ENCODE peak calls at places on chromosomes 16 and 17, in ten cellular contexts. One of them, this sample, is unnamed.
A peak's percentile ranks its signal among the peaks of the same experiment; 100 is the strongest.

GRCh38 chr16:15775209-15775608 is 81.6 kb downstream of the MYH11 start:
- DNase-seq in esophagus squamous epithelium: no peak
- DNase-seq in OCI-LY7: peak; percentile 26
- DNase-seq in substantia nigra: no peak
- DNase-seq in right atrium auricular region: no peak
- DNase-seq in hepatic stellate cell: no peak
- DNase-seq in midbrain: no peak
- DNase-seq in kidney tubule cell: no peak
- DNase-seq in activated T-helper 9 cell treated with anti-CD3 and anti-CD28 coated beads, Interleukin-2, amount 50 U/mL, for 16 hours: no peak
- DNase-seq in NCI-H2171 treated with DMSO at 0.1 percent for 48 hours: peak; percentile 13
- DNase-seq in this sample: no peak

GRCh38 chr16:12260647-12261262 is 284.2 kb downstream of the SNX29 start:
- DNase-seq in esophagus squamous epithelium: no peak
- DNase-seq in OCI-LY7: peak; percentile 77
- DNase-seq in substantia nigra: no peak
- DNase-seq in right atrium auricular region: no peak
- DNase-seq in hepatic stellate cell: peak; percentile 47
- DNase-seq in midbrain: no peak
- DNase-seq in kidney tubule cell: no peak
- DNase-seq in activated T-helper 9 cell treated with anti-CD3 and anti-CD28 coated beads, Interleukin-2, amount 50 U/mL, for 16 hours: no peak
- DNase-seq in NCI-H2171 treated with DMSO at 0.1 percent for 48 hours: no peak
- DNase-seq in this sample: no peak

GRCh38 chr16:16797239-16797638 is 418.3 kb downstream of the NPIPA7 start:
- DNase-seq in esophagus squamous epithelium: no peak
- DNase-seq in OCI-LY7: peak; percentile 4
- DNase-seq in substantia nigra: no peak
- DNase-seq in right atrium auricular region: no peak
- DNase-seq in hepatic stellate cell: no peak
- DNase-seq in midbrain: no peak
- DNase-seq in kidney tubule cell: no peak
- DNase-seq in activated T-helper 9 cell treated with anti-CD3 and anti-CD28 coated beads, Interleukin-2, amount 50 U/mL, for 16 hours: no peak
- DNase-seq in NCI-H2171 treated with DMSO at 0.1 percent for 48 hours: no peak
- DNase-seq in this sample: no peak

GRCh38 chr17:57092779-57093178 is 7.7 kb downstream of the AKAP1 start:
- DNase-seq in esophagus squamous epithelium: no peak
- DNase-seq in OCI-LY7: no peak
- DNase-seq in substantia nigra: no peak
- DNase-seq in right atrium auricular region: no peak
- DNase-seq in hepatic stellate cell: no peak
- DNase-seq in midbrain: peak; percentile 25
- DNase-seq in kidney tubule cell: no peak
- DNase-seq in activated T-helper 9 cell treated with anti-CD3 and anti-CD28 coated beads, Interleukin-2, amount 50 U/mL, for 16 hours: no peak
- DNase-seq in NCI-H2171 treated with DMSO at 0.1 percent for 48 hours: no peak
- DNase-seq in this sample: no peak

GRCh38 chr17:65864409-65864808 is 303.0 kb upstream of the AXIN2 start:
- DNase-seq in esophagus squamous epithelium: no peak
- DNase-seq in OCI-LY7: no peak
- DNase-seq in substantia nigra: no peak
- DNase-seq in right atrium auricular region: no peak
- DNase-seq in hepatic stellate cell: no peak
- DNase-seq in midbrain: no peak
- DNase-seq in kidney tubule cell: no peak
- DNase-seq in activated T-helper 9 cell treated with anti-CD3 and anti-CD28 coated beads, Interleukin-2, amount 50 U/mL, for 16 hours: no peak
- DNase-seq in NCI-H2171 treated with DMSO at 0.1 percent for 48 hours: no peak
- DNase-seq in this sample: no peak

GRCh38 chr17:28574536-28574935 is 2.2 kb downstream of the ALDOC start:
- DNase-seq in esophagus squamous epithelium: no peak
- DNase-seq in OCI-LY7: no peak
- DNase-seq in substantia nigra: no peak
- DNase-seq in right atrium auricular region: no peak
- DNase-seq in hepatic stellate cell: no peak
- DNase-seq in midbrain: no peak
- DNase-seq in kidney tubule cell: no peak
- DNase-seq in activated T-helper 9 cell treated with anti-CD3 and anti-CD28 coated beads, Interleukin-2, amount 50 U/mL, for 16 hours: no peak
- DNase-seq in NCI-H2171 treated with DMSO at 0.1 percent for 48 hours: no peak
- DNase-seq in this sample: peak; percentile 40

GRCh38 chr16:2009302-2009711 is 314 bp downstream of the ZNF598 start:
- DNase-seq in esophagus squamous epithelium: no peak
- DNase-seq in OCI-LY7: peak; percentile 45
- DNase-seq in substantia nigra: no peak
- DNase-seq in right atrium auricular region: no peak
- DNase-seq in hepatic stellate cell: no peak
- DNase-seq in midbrain: no peak
- DNase-seq in kidney tubule cell: no peak
- DNase-seq in activated T-helper 9 cell treated with anti-CD3 and anti-CD28 coated beads, Interleukin-2, amount 50 U/mL, for 16 hours: no peak
- DNase-seq in NCI-H2171 treated with DMSO at 0.1 percent for 48 hours: no peak
- DNase-seq in this sample: no peak

GRCh38 chr16:23922406-23922805 is 86.6 kb downstream of the PRKCB start:
- DNase-seq in esophagus squamous epithelium: no peak
- DNase-seq in OCI-LY7: no peak
- DNase-seq in substantia nigra: no peak
- DNase-seq in right atrium auricular region: no peak
- DNase-seq in hepatic stellate cell: no peak
- DNase-seq in midbrain: no peak
- DNase-seq in kidney tubule cell: no peak
- DNase-seq in activated T-helper 9 cell treated with anti-CD3 and anti-CD28 coated beads, Interleukin-2, amount 50 U/mL, for 16 hours: no peak
- DNase-seq in NCI-H2171 treated with DMSO at 0.1 percent for 48 hours: no peak
- DNase-seq in this sample: no peak

GRCh38 chr17:58643147-58643546 is 48.7 kb downstream of the TEX14 start:
- DNase-seq in esophagus squamous epithelium: no peak
- DNase-seq in OCI-LY7: no peak
- DNase-seq in substantia nigra: no peak
- DNase-seq in right atrium auricular region: no peak
- DNase-seq in hepatic stellate cell: peak; percentile 70
- DNase-seq in midbrain: no peak
- DNase-seq in kidney tubule cell: peak; percentile 84
- DNase-seq in activated T-helper 9 cell treated with anti-CD3 and anti-CD28 coated beads, Interleukin-2, amount 50 U/mL, for 16 hours: no peak
- DNase-seq in NCI-H2171 treated with DMSO at 0.1 percent for 48 hours: no peak
- DNase-seq in this sample: no peak

GRCh38 chr16:84699147-84699711 is 571 bp upstream of the USP10 start:
- DNase-seq in esophagus squamous epithelium: no peak
- DNase-seq in OCI-LY7: no peak
- DNase-seq in substantia nigra: no peak
- DNase-seq in right atrium auricular region: no peak
- DNase-seq in hepatic stellate cell: no peak
- DNase-seq in midbrain: no peak
- DNase-seq in kidney tubule cell: peak; percentile 33
- DNase-seq in activated T-helper 9 cell treated with anti-CD3 and anti-CD28 coated beads, Interleukin-2, amount 50 U/mL, for 16 hours: no peak
- DNase-seq in NCI-H2171 treated with DMSO at 0.1 percent for 48 hours: no peak
- DNase-seq in this sample: no peak

GRCh38 chr17:49401971-49402491 is 12.7 kb downstream of the PHB1 start:
- DNase-seq in esophagus squamous epithelium: no peak
- DNase-seq in OCI-LY7: no peak
- DNase-seq in substantia nigra: no peak
- DNase-seq in right atrium auricular region: no peak
- DNase-seq in hepatic stellate cell: no peak
- DNase-seq in midbrain: peak; percentile 64
- DNase-seq in kidney tubule cell: no peak
- DNase-seq in activated T-helper 9 cell treated with anti-CD3 and anti-CD28 coated beads, Interleukin-2, amount 50 U/mL, for 16 hours: no peak
- DNase-seq in NCI-H2171 treated with DMSO at 0.1 percent for 48 hours: peak; percentile 80
- DNase-seq in this sample: no peak

GRCh38 chr17:48646183-48647102 is 20.3 kb upstream of the HOXB9 start:
- DNase-seq in esophagus squamous epithelium: no peak
- DNase-seq in OCI-LY7: no peak
- DNase-seq in substantia nigra: no peak
- DNase-seq in right atrium auricular region: no peak
- DNase-seq in hepatic stellate cell: peak; percentile 16
- DNase-seq in midbrain: no peak
- DNase-seq in kidney tubule cell: peak; percentile 81
- DNase-seq in activated T-helper 9 cell treated with anti-CD3 and anti-CD28 coated beads, Interleukin-2, amount 50 U/mL, for 16 hours: no peak
- DNase-seq in NCI-H2171 treated with DMSO at 0.1 percent for 48 hours: no peak
- DNase-seq in this sample: no peak

GRCh38 chr17:41871789-41872188 is 6.6 kb upstream of the KLHL11 start:
- DNase-seq in esophagus squamous epithelium: no peak
- DNase-seq in OCI-LY7: no peak
- DNase-seq in substantia nigra: no peak
- DNase-seq in right atrium auricular region: no peak
- DNase-seq in hepatic stellate cell: no peak
- DNase-seq in midbrain: no peak
- DNase-seq in kidney tubule cell: no peak
- DNase-seq in activated T-helper 9 cell treated with anti-CD3 and anti-CD28 coated beads, Interleukin-2, amount 50 U/mL, for 16 hours: no peak
- DNase-seq in NCI-H2171 treated with DMSO at 0.1 percent for 48 hours: no peak
- DNase-seq in this sample: no peak

GRCh38 chr17:36777118-36777517 is 160.2 kb upstream of the LHX1 start:
- DNase-seq in esophagus squamous epithelium: no peak
- DNase-seq in OCI-LY7: no peak
- DNase-seq in substantia nigra: no peak
- DNase-seq in right atrium auricular region: no peak
- DNase-seq in hepatic stellate cell: no peak
- DNase-seq in midbrain: no peak
- DNase-seq in kidney tubule cell: peak; percentile 8
- DNase-seq in activated T-helper 9 cell treated with anti-CD3 and anti-CD28 coated beads, Interleukin-2, amount 50 U/mL, for 16 hours: no peak
- DNase-seq in NCI-H2171 treated with DMSO at 0.1 percent for 48 hours: no peak
- DNase-seq in this sample: no peak

GRCh38 chr16:46690281-46691178 is 1.1 kb downstream of the ORC6 start:
- DNase-seq in esophagus squamous epithelium: no peak
- DNase-seq in OCI-LY7: peak; percentile 39
- DNase-seq in substantia nigra: no peak
- DNase-seq in right atrium auricular region: no peak
- DNase-seq in hepatic stellate cell: peak; percentile 26
- DNase-seq in midbrain: peak; percentile 31
- DNase-seq in kidney tubule cell: peak; percentile 44
- DNase-seq in activated T-helper 9 cell treated with anti-CD3 and anti-CD28 coated beads, Interleukin-2, amount 50 U/mL, for 16 hours: no peak
- DNase-seq in NCI-H2171 treated with DMSO at 0.1 percent for 48 hours: no peak
- DNase-seq in this sample: no peak

GRCh38 chr17:31095239-31096105 is 695 bp downstream of the NF1 start:
- DNase-seq in esophagus squamous epithelium: no peak
- DNase-seq in OCI-LY7: peak; percentile 31
- DNase-seq in substantia nigra: peak; percentile 15
- DNase-seq in right atrium auricular region: no peak
- DNase-seq in hepatic stellate cell: peak; percentile 47
- DNase-seq in midbrain: peak; percentile 63
- DNase-seq in kidney tubule cell: peak; percentile 58
- DNase-seq in activated T-helper 9 cell treated with anti-CD3 and anti-CD28 coated beads, Interleukin-2, amount 50 U/mL, for 16 hours: peak; percentile 4
- DNase-seq in NCI-H2171 treated with DMSO at 0.1 percent for 48 hours: peak; percentile 49
- DNase-seq in this sample: peak; percentile 79

GRCh38 chr16:81315271-81316175 is 761 bp downstream of the GAN start:
- DNase-seq in esophagus squamous epithelium: no peak
- DNase-seq in OCI-LY7: peak; percentile 59
- DNase-seq in substantia nigra: peak; percentile 13
- DNase-seq in right atrium auricular region: peak; percentile 59
- DNase-seq in hepatic stellate cell: peak; percentile 53
- DNase-seq in midbrain: peak; percentile 22
- DNase-seq in kidney tubule cell: peak; percentile 61
- DNase-seq in activated T-helper 9 cell treated with anti-CD3 and anti-CD28 coated beads, Interleukin-2, amount 50 U/mL, for 16 hours: peak; percentile 33
- DNase-seq in NCI-H2171 treated with DMSO at 0.1 percent for 48 hours: peak; percentile 9
- DNase-seq in this sample: no peak

GRCh38 chr17:40980594-40980993 is 3.5 kb downstream of the KRT40 start:
- DNase-seq in esophagus squamous epithelium: no peak
- DNase-seq in OCI-LY7: no peak
- DNase-seq in substantia nigra: no peak
- DNase-seq in right atrium auricular region: no peak
- DNase-seq in hepatic stellate cell: peak; percentile 38
- DNase-seq in midbrain: peak; percentile 27
- DNase-seq in kidney tubule cell: no peak
- DNase-seq in activated T-helper 9 cell treated with anti-CD3 and anti-CD28 coated beads, Interleukin-2, amount 50 U/mL, for 16 hours: no peak
- DNase-seq in NCI-H2171 treated with DMSO at 0.1 percent for 48 hours: no peak
- DNase-seq in this sample: no peak

GRCh38 chr16:88072571-88073001 is 121.4 kb downstream of the BANP start:
- DNase-seq in esophagus squamous epithelium: no peak
- DNase-seq in OCI-LY7: no peak
- DNase-seq in substantia nigra: no peak
- DNase-seq in right atrium auricular region: no peak
- DNase-seq in hepatic stellate cell: no peak
- DNase-seq in midbrain: no peak
- DNase-seq in kidney tubule cell: no peak
- DNase-seq in activated T-helper 9 cell treated with anti-CD3 and anti-CD28 coated beads, Interleukin-2, amount 50 U/mL, for 16 hours: no peak
- DNase-seq in NCI-H2171 treated with DMSO at 0.1 percent for 48 hours: no peak
- DNase-seq in this sample: no peak

GRCh38 chr17:76135810-76136188 is 5.2 kb downstream of the FOXJ1 start:
- DNase-seq in esophagus squamous epithelium: no peak
- DNase-seq in OCI-LY7: no peak
- DNase-seq in substantia nigra: no peak
- DNase-seq in right atrium auricular region: no peak
- DNase-seq in hepatic stellate cell: no peak
- DNase-seq in midbrain: no peak
- DNase-seq in kidney tubule cell: no peak
- DNase-seq in activated T-helper 9 cell treated with anti-CD3 and anti-CD28 coated beads, Interleukin-2, amount 50 U/mL, for 16 hours: no peak
- DNase-seq in NCI-H2171 treated with DMSO at 0.1 percent for 48 hours: no peak
- DNase-seq in this sample: no peak

GRCh38 chr17:75645501-75645888 is 12.3 kb downstream of the SMIM5 start:
- DNase-seq in esophagus squamous epithelium: no peak
- DNase-seq in OCI-LY7: no peak
- DNase-seq in substantia nigra: no peak
- DNase-seq in right atrium auricular region: no peak
- DNase-seq in hepatic stellate cell: no peak
- DNase-seq in midbrain: no peak
- DNase-seq in kidney tubule cell: peak; percentile 98
- DNase-seq in activated T-helper 9 cell treated with anti-CD3 and anti-CD28 coated beads, Interleukin-2, amount 50 U/mL, for 16 hours: no peak
- DNase-seq in NCI-H2171 treated with DMSO at 0.1 percent for 48 hours: peak; percentile 95
- DNase-seq in this sample: no peak

GRCh38 chr17:59779521-59779920 is 72.1 kb downstream of the VMP1 start:
- DNase-seq in esophagus squamous epithelium: no peak
- DNase-seq in OCI-LY7: no peak
- DNase-seq in substantia nigra: no peak
- DNase-seq in right atrium auricular region: no peak
- DNase-seq in hepatic stellate cell: no peak
- DNase-seq in midbrain: no peak
- DNase-seq in kidney tubule cell: no peak
- DNase-seq in activated T-helper 9 cell treated with anti-CD3 and anti-CD28 coated beads, Interleukin-2, amount 50 U/mL, for 16 hours: no peak
- DNase-seq in NCI-H2171 treated with DMSO at 0.1 percent for 48 hours: no peak
- DNase-seq in this sample: no peak

GRCh38 chr17:82457071-82457789 is 1.3 kb upstream of the NARF start:
- DNase-seq in esophagus squamous epithelium: no peak
- DNase-seq in OCI-LY7: peak; percentile 39
- DNase-seq in substantia nigra: no peak
- DNase-seq in right atrium auricular region: no peak
- DNase-seq in hepatic stellate cell: no peak
- DNase-seq in midbrain: peak; percentile 36
- DNase-seq in kidney tubule cell: no peak
- DNase-seq in activated T-helper 9 cell treated with anti-CD3 and anti-CD28 coated beads, Interleukin-2, amount 50 U/mL, for 16 hours: no peak
- DNase-seq in NCI-H2171 treated with DMSO at 0.1 percent for 48 hours: no peak
- DNase-seq in this sample: no peak

GRCh38 chr16:15509051-15509592 is 74.7 kb downstream of the BMERB1 start:
- DNase-seq in esophagus squamous epithelium: no peak
- DNase-seq in OCI-LY7: no peak
- DNase-seq in substantia nigra: no peak
- DNase-seq in right atrium auricular region: no peak
- DNase-seq in hepatic stellate cell: no peak
- DNase-seq in midbrain: no peak
- DNase-seq in kidney tubule cell: no peak
- DNase-seq in activated T-helper 9 cell treated with anti-CD3 and anti-CD28 coated beads, Interleukin-2, amount 50 U/mL, for 16 hours: no peak
- DNase-seq in NCI-H2171 treated with DMSO at 0.1 percent for 48 hours: no peak
- DNase-seq in this sample: no peak

GRCh38 chr17:79839363-79840203 is at the start of gene CBX4:
- DNase-seq in esophagus squamous epithelium: peak; percentile 74
- DNase-seq in OCI-LY7: peak; percentile 98
- DNase-seq in substantia nigra: peak; percentile 97
- DNase-seq in right atrium auricular region: peak; percentile 97
- DNase-seq in hepatic stellate cell: peak; percentile 97
- DNase-seq in midbrain: peak; percentile 94
- DNase-seq in kidney tubule cell: peak; percentile 94
- DNase-seq in activated T-helper 9 cell treated with anti-CD3 and anti-CD28 coated beads, Interleukin-2, amount 50 U/mL, for 16 hours: peak; percentile 88
- DNase-seq in NCI-H2171 treated with DMSO at 0.1 percent for 48 hours: peak; percentile 92
- DNase-seq in this sample: peak; percentile 97

GRCh38 chr16:63315229-63315628 is 1279.0 kb upstream of the CDH8 start:
- DNase-seq in esophagus squamous epithelium: no peak
- DNase-seq in OCI-LY7: no peak
- DNase-seq in substantia nigra: no peak
- DNase-seq in right atrium auricular region: no peak
- DNase-seq in hepatic stellate cell: no peak
- DNase-seq in midbrain: no peak
- DNase-seq in kidney tubule cell: peak; percentile 9
- DNase-seq in activated T-helper 9 cell treated with anti-CD3 and anti-CD28 coated beads, Interleukin-2, amount 50 U/mL, for 16 hours: no peak
- DNase-seq in NCI-H2171 treated with DMSO at 0.1 percent for 48 hours: no peak
- DNase-seq in this sample: no peak

GRCh38 chr16:29809850-29810698 is 1.9 kb upstream of the PRRT2 start:
- DNase-seq in esophagus squamous epithelium: no peak
- DNase-seq in OCI-LY7: peak; percentile 43
- DNase-seq in substantia nigra: no peak
- DNase-seq in right atrium auricular region: no peak
- DNase-seq in hepatic stellate cell: peak; percentile 70
- DNase-seq in midbrain: no peak
- DNase-seq in kidney tubule cell: no peak
- DNase-seq in activated T-helper 9 cell treated with anti-CD3 and anti-CD28 coated beads, Interleukin-2, amount 50 U/mL, for 16 hours: no peak
- DNase-seq in NCI-H2171 treated with DMSO at 0.1 percent for 48 hours: peak; percentile 72
- DNase-seq in this sample: peak; percentile 75

GRCh38 chr16:27179500-27180072 is 23.7 kb upstream of the KDM8 start:
- DNase-seq in esophagus squamous epithelium: peak; percentile 15
- DNase-seq in OCI-LY7: peak; percentile 87
- DNase-seq in substantia nigra: peak; percentile 21
- DNase-seq in right atrium auricular region: peak; percentile 92
- DNase-seq in hepatic stellate cell: peak; percentile 79
- DNase-seq in midbrain: peak; percentile 71
- DNase-seq in kidney tubule cell: peak; percentile 56
- DNase-seq in activated T-helper 9 cell treated with anti-CD3 and anti-CD28 coated beads, Interleukin-2, amount 50 U/mL, for 16 hours: peak; percentile 69
- DNase-seq in NCI-H2171 treated with DMSO at 0.1 percent for 48 hours: no peak
- DNase-seq in this sample: peak; percentile 82

This sample was measured in coronary artery.